ENCODE peak calls at places on chromosomes 1 and 21, in four cellular contexts. S is head of caudate nucleus, U is occipital lobe, M is HCEC 1CT. C is an unnamed sample.

GRCh38 chr21:45304161-45304830 is 16.6 kb upstream of the POFUT2 start:
- DNase-seq in M (no peak), U (no peak), S (no peak), C (no peak)

GRCh38 chr1:14441302-14441741 is 157.2 kb upstream of the KAZN start:
- DNase-seq in M (no peak), U (no peak), S (no peak), C (peak)

GRCh38 chr21:44377201-44377921 is 23.9 kb downstream of the TRPM2 start:
- DNase-seq in U (no peak), S (no peak), M (no peak), C (no peak)

GRCh38 chr1:22329171-22329540 is 122.5 kb upstream of the ZBTB40 start:
- DNase-seq in M (no peak), U (no peak), S (no peak), C (no peak)

GRCh38 chr1:155001438-155001687 is 1.2 kb upstream of the ZBTB7B start:
- DNase-seq in M (peak), S (no peak), U (no peak), C (no peak)

GRCh38 chr1:93839307-93839706 is 39.7 kb downstream of the DNTTIP2 start:
- DNase-seq in M (peak), U (no peak), S (peak), C (peak)

GRCh38 chr1:234188454-234188792 is 184.8 kb upstream of the COA6 start:
- DNase-seq in U (no peak), S (no peak), M (no peak), C (no peak)

GRCh38 chr21:44378646-44379581 is 25.5 kb downstream of the TRPM2 start:
- DNase-seq in U (no peak), M (no peak), S (no peak), C (no peak)

GRCh38 chr1:28193701-28194161 is 17.2 kb upstream of the PTAFR start:
- DNase-seq in U (no peak), S (no peak), M (no peak), C (no peak)

C was measured in AG08396.